ENCODE peak calls at places on chromosome 16, in eight cellular contexts. N, O, G, W, P, I, Q and T are unnamed samples.

GRCh38 chr16:29775742-29776408 is 2.2 kb upstream of the ZG16 start:
- DNase-seq in G (no peak), O (peak; percentile 35), N (no peak), I (no peak), W (no peak), Q (no peak), P (no peak), T (no peak)

GRCh38 chr16:25729188-25729587 is 37.4 kb downstream of the HS3ST4 start:
- DNase-seq in O (no peak), W (no peak), G (no peak), Q (no peak), P (no peak), I (no peak), N (no peak), T (no peak)

GRCh38 chr16:65888201-65888600 is 478.3 kb upstream of the CDH5 start:
- DNase-seq in O (no peak), N (no peak), I (no peak), P (no peak), W (no peak), Q (no peak), G (no peak), T (no peak)

GRCh38 chr16:53789159-53789558 is 85.2 kb downstream of the FTO start:
- DNase-seq in Q (no peak), N (no peak), P (no peak), G (no peak), I (no peak), W (no peak), O (no peak), T (no peak)

GRCh38 chr16:50841081-50841886 is 99.4 kb downstream of the CYLD start:
- DNase-seq in G (peak; percentile 38), O (peak; percentile 67), W (no peak), Q (no peak), P (no peak), I (no peak), N (no peak), T (no peak)

GRCh38 chr16:78478267-78478821 is 378.9 kb downstream of the WWOX start:
- DNase-seq in O (peak; percentile 63), G (peak; percentile 12), P (no peak), N (no peak), W (no peak), I (no peak), Q (no peak), T (no peak)

GRCh38 chr16:11405331-11406176 is 60.3 kb downstream of the RMI2 start:
- DNase-seq in O (peak; percentile 82), Q (no peak), N (no peak), P (no peak), W (peak; percentile 73), G (peak; percentile 42), I (no peak), T (no peak)

GRCh38 chr16:54605536-54606066 is 319.0 kb upstream of the IRX3 start:
- DNase-seq in O (no peak), P (no peak), I (no peak), N (no peak), W (no peak), G (no peak), Q (no peak), T (no peak)

GRCh38 chr16:79540825-79541595 is 59.5 kb downstream of the MAF start:
- DNase-seq in O (no peak), P (no peak), Q (no peak), I (no peak), N (no peak), W (no peak), G (no peak), T (no peak)

GRCh38 chr16:24689128-24689527 is 40.3 kb upstream of the TNRC6A start:
- DNase-seq in N (no peak), P (no peak), G (no peak), W (no peak), O (peak; percentile 74), I (no peak), Q (no peak), T (no peak)

GRCh38 chr16:11583889-11584565 is 2.7 kb downstream of the LITAF start:
- DNase-seq in P (peak; percentile 27), I (no peak), Q (no peak), O (no peak), G (no peak), W (peak; percentile 76), N (no peak), T (no peak)

GRCh38 chr16:64882385-64882784 is 239.5 kb downstream of the CDH11 start:
- DNase-seq in N (no peak), P (no peak), Q (peak; percentile 15), O (no peak), W (no peak), I (no peak), G (no peak), T (no peak)

GRCh38 chr16:11629071-11630030 is 38.9 kb upstream of the SNN start:
- DNase-seq in O (peak; percentile 33), I (no peak), P (no peak), G (no peak), W (peak; percentile 71), N (peak; percentile 78), Q (no peak), T (peak; percentile 62)

GRCh38 chr16:3807425-3808123 is 72.9 kb downstream of the CREBBP start:
- DNase-seq in N (no peak), O (no peak), G (no peak), I (no peak), Q (no peak), W (no peak), P (no peak), T (no peak)

GRCh38 chr16:67206838-67207115 is 7.8 kb downstream of the ELMO3 start:
- DNase-seq in G (no peak), W (no peak), P (no peak), N (no peak), O (peak; percentile 37), I (no peak), Q (no peak), T (peak; percentile 20)

GRCh38 chr16:68704232-68704867 is 32.7 kb upstream of the CDH1 start:
- DNase-seq in O (peak; percentile 96), W (peak; percentile 92), Q (peak; percentile 44), P (peak; percentile 86), N (no peak), I (no peak), G (peak; percentile 47), T (peak; percentile 83)

GRCh38 chr16:11759163-11759834 is 16.6 kb upstream of the TXNDC11 start:
- DNase-seq in N (no peak), W (peak; percentile 86), I (no peak), G (no peak), O (no peak), P (no peak), Q (no peak), T (no peak)

GRCh38 chr16:1160773-1161348 is 8.0 kb downstream of the CACNA1H start:
- DNase-seq in N (no peak), P (no peak), W (no peak), I (no peak), Q (no peak), O (no peak), G (no peak), T (no peak)

GRCh38 chr16:66740010-66740409 is 11.4 kb downstream of the DYNC1LI2 start:
- DNase-seq in O (peak; percentile 64), Q (no peak), P (no peak), I (no peak), N (no peak), W (peak; percentile 59), G (peak; percentile 35), T (no peak)

GRCh38 chr16:11806721-11807120 is 9.7 kb upstream of the ZC3H7A start:
- DNase-seq in W (no peak), N (no peak), G (no peak), I (no peak), P (no peak), Q (no peak), O (no peak), T (no peak)

GRCh38 chr16:4512473-4512872 is 26.1 kb downstream of the CDIP1 start:
- DNase-seq in G (no peak), P (peak; percentile 44), W (no peak), N (no peak), O (no peak), Q (no peak), I (no peak), T (no peak)

GRCh38 chr16:17205279-17206139 is 265.3 kb downstream of the XYLT1 start:
- DNase-seq in N (no peak), Q (no peak), P (no peak), W (no peak), G (no peak), I (no peak), O (peak; percentile 56), T (no peak)

GRCh38 chr16:15482068-15482747 is 47.8 kb downstream of the BMERB1 start:
- DNase-seq in O (peak; percentile 97), Q (no peak), W (peak; percentile 85), P (peak; percentile 55), I (peak; percentile 74), G (no peak), N (peak; percentile 85), T (peak; percentile 40)

GRCh38 chr16:58198022-58198683 is at the start of gene CSNK2A2:
- DNase-seq in W (peak; percentile 82), O (peak; percentile 58), G (peak; percentile 76), P (peak; percentile 80), Q (peak; percentile 77), I (peak; percentile 73), N (peak; percentile 79), T (peak; percentile 94)
- H3K36me3 ChIP-seq in W (no peaks in the 10 kb centered on the region), O (peaks cover 6% of the 10 kb centered on the region), G (no peaks in the 10 kb centered on the region), P (no peaks in the 10 kb centered on the region), Q (peaks cover 14% of the 10 kb centered on the region), I (peaks cover 9% of the 10 kb centered on the region), N (no peaks in the 10 kb centered on the region), T (no peaks in the 10 kb centered on the region)

GRCh38 chr16:89448656-89449055 is 41.7 kb downstream of the ANKRD11 start:
- DNase-seq in O (no peak), I (no peak), P (no peak), N (no peak), Q (peak; percentile 47), W (peak; percentile 74), G (no peak), T (peak; percentile 82)
- H3K4me1 ChIP-seq in O (peaks cover 14% of the 10 kb centered on the region), I (peaks cover 16% of the 10 kb centered on the region), P (peaks cover 48% of the 10 kb centered on the region), N (peaks cover 85% of the 10 kb centered on the region), Q (peaks cover 84% of the 10 kb centered on the region), W (peaks cover 29% of the 10 kb centered on the region), G (peaks cover 99% of the 10 kb centered on the region), T (peaks cover 28% of the 10 kb centered on the region)

GRCh38 chr16:31077592-31078199 is 3.5 kb downstream of the ZNF646 start:
- DNase-seq in G (no peak), N (peak; percentile 59), W (no peak), O (no peak), I (peak; percentile 61), Q (no peak), P (no peak), T (peak; percentile 58)
- H3K36me3 ChIP-seq in G (peaks cover 22% of the 10 kb centered on the region), N (peaks cover 53% of the 10 kb centered on the region), W (no peaks in the 10 kb centered on the region), O (no peaks in the 10 kb centered on the region), I (peaks cover 57% of the 10 kb centered on the region), Q (peaks cover 47% of the 10 kb centered on the region), P (peaks cover 3% of the 10 kb centered on the region), T (peaks cover 68% of the 10 kb centered on the region)

GRCh38 chr16:2467301-2468141 is 3.6 kb upstream of the NTN3 start:
- DNase-seq in W (peak; percentile 73), I (peak; percentile 86), O (peak; percentile 68), N (peak; percentile 96), P (peak; percentile 73), G (no peak), Q (peak; percentile 83), T (no peak)

GRCh38 chr16:2469399-2470233 is 1.5 kb upstream of the NTN3 start:
- DNase-seq in W (no peak), I (no peak), O (no peak), G (no peak), P (no peak), Q (no peak), N (no peak), T (no peak)

GRCh38 chr16:2470234-2470601 is 879 bp upstream of the NTN3 start:
- DNase-seq in Q (no peak), I (no peak), G (no peak), O (no peak), W (no peak), N (no peak), P (no peak), T (no peak)

GRCh38 chr16:2468142-2468724 is 2.9 kb upstream of the NTN3 start:
- DNase-seq in G (no peak), Q (no peak), N (no peak), P (no peak), O (peak; percentile 22), W (no peak), I (no peak), T (no peak)

GRCh38 chr16:2468725-2469398 is 2.2 kb upstream of the NTN3 start:
- DNase-seq in P (no peak), O (no peak), I (no peak), Q (peak; percentile 51), N (no peak), G (no peak), W (peak; percentile 62), T (no peak)
- H3K4me1 ChIP-seq in P (peaks cover 37% of the 10 kb centered on the region), O (no peaks in the 10 kb centered on the region), I (peaks cover 14% of the 10 kb centered on the region), Q (peaks cover 34% of the 10 kb centered on the region), N (peaks cover 43% of the 10 kb centered on the region), G (peaks cover 25% of the 10 kb centered on the region), W (peaks cover 51% of the 10 kb centered on the region), T (peaks cover 20% of the 10 kb centered on the region)